ENCODE peak calls at places on chromosomes 7 and 10, in eight cellular contexts. N is astrocyte, J is HFF-Myc, P is OCI-LY7, U is H1, B is PC-9, S is astrocyte of the spinal cord, V is psoas muscle. A is an unnamed sample.

GRCh38 chr10:112525215-112525614 is 78.2 kb downstream of the VTI1A start:
- DNase-seq in N (peak; percentile 7), J (no peak), P (no peak), U (no peak), B (no peak), S (no peak), V (no peak), A (no peak)

GRCh38 chr10:95508730-95509129 is 52.4 kb downstream of the SORBS1 start:
- DNase-seq in N (peak; percentile 89), J (no peak), P (no peak), U (no peak), B (no peak), S (peak; percentile 28), V (no peak), A (no peak)

GRCh38 chr10:91164520-91165065 is 55.9 kb upstream of the PCGF5 start:
- DNase-seq in N (peak; percentile 12), J (no peak), P (no peak), U (no peak), B (no peak), S (peak; percentile 22), V (no peak), A (no peak)

GRCh38 chr7:135929692-135930091 is 47.5 kb downstream of the MTPN start:
- DNase-seq in N (no peak), J (no peak), P (no peak), U (no peak), B (no peak), S (no peak), V (no peak), A (no peak)

GRCh38 chr7:17910377-17910776 is 29.9 kb downstream of the SNX13 start:
- DNase-seq in N (no peak), J (peak; percentile 7), P (no peak), U (no peak), B (no peak), S (no peak), V (no peak), A (no peak)

GRCh38 chr10:117736655-117737054 is 194.1 kb downstream of the EMX2 start:
- DNase-seq in N (no peak), J (no peak), P (no peak), U (no peak), B (no peak), S (no peak), V (no peak), A (no peak)

GRCh38 chr7:33814958-33815735 is 90.2 kb upstream of the BMPER start:
- DNase-seq in N (no peak), J (no peak), P (no peak), U (no peak), B (no peak), S (no peak), V (peak; percentile 56), A (no peak)

GRCh38 chr10:93608421-93608820 is 3.9 kb upstream of the PDE6C start:
- DNase-seq in N (no peak), J (no peak), P (no peak), U (no peak), B (no peak), S (no peak), V (no peak), A (no peak)

GRCh38 chr7:122790132-122790531 is 87.4 kb upstream of the RNF148 start:
- DNase-seq in N (no peak), J (no peak), P (no peak), U (no peak), B (no peak), S (no peak), V (no peak), A (no peak)

GRCh38 chr7:36260481-36260880 is 107.4 kb downstream of the EEPD1 start:
- DNase-seq in N (no peak), J (no peak), P (no peak), U (no peak), B (no peak), S (no peak), V (no peak), A (no peak)

GRCh38 chr10:104034401-104035053 is 51.2 kb downstream of the COL17A1 start:
- DNase-seq in N (no peak), J (no peak), P (no peak), U (peak; percentile 46), B (no peak), S (no peak), V (no peak), A (no peak)

GRCh38 chr10:102297132-102297531 is 51.8 kb downstream of the GBF1 start:
- DNase-seq in N (no peak), J (no peak), P (no peak), U (no peak), B (no peak), S (no peak), V (no peak), A (no peak)

DNA sequence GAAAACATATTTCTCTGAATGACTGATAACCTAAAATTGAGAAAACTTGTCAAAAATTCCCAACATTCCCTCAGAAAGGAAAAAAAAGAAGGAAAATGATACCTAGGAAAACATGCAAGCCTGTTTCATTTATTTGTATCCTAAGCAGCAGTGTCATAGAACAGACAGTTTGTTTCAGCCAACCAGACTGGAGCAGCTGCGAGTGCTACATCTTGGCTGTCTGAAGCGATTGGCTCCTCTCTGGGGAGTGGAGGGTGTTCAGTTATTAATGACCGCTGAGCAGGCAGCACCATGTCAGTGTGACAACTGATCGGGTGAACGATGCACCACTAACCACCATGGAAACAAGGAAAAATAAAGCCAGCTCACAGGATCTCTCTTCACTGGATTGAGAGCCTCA is at the start of gene LRRN3:
- DNase-seq in N (peak; percentile 64), J (no peak), P (no peak), U (no peak), B (no peak), S (peak; percentile 60), V (peak; percentile 58), A (no peak)
- H3K4me3 ChIP-seq in N (peak within 1 kb of the TSS; percentile 51), J (peak within 1 kb of the TSS; percentile 21), P (no peak within 1 kb of the TSS), U (no peak within 1 kb of the TSS), B (no peak within 1 kb of the TSS), S (peak within 1 kb of the TSS; percentile 48), V (peak within 1 kb of the TSS; percentile 60), A (peak within 1 kb of the TSS; percentile 3)

GRCh38 chr7:64046041-64046389 is 781 bp downstream of the ZNF727 start:
- DNase-seq in N (no peak), J (no peak), P (no peak), U (no peak), B (no peak), S (no peak), V (no peak), A (no peak)

GRCh38 chr7:64045301-64046040 is at the start of gene ZNF727:
- DNase-seq in N (no peak), J (no peak), P (no peak), U (no peak), B (no peak), S (no peak), V (peak; percentile 83), A (peak; percentile 58)
- H3K4me3 ChIP-seq in N (no peak within 1 kb of the TSS), J (no peak within 1 kb of the TSS), P (no peak within 1 kb of the TSS), U (no peak within 1 kb of the TSS), B (no peak within 1 kb of the TSS), S (no peak within 1 kb of the TSS), V (peak within 1 kb of the TSS; percentile 73), A (peak within 1 kb of the TSS; percentile 43)

GRCh38 chr7:31133497-31133896 is 81.4 kb downstream of the ADCYAP1R1 start:
- DNase-seq in N (no peak), J (no peak), P (no peak), U (no peak), B (no peak), S (no peak), V (no peak), A (no peak)

GRCh38 chr7:31137234-31137633 is 85.1 kb downstream of the ADCYAP1R1 start:
- DNase-seq in N (no peak), J (no peak), P (no peak), U (no peak), B (no peak), S (no peak), V (no peak), A (no peak)

GRCh38 chr7:31129067-31129466 is 77.0 kb downstream of the ADCYAP1R1 start:
- DNase-seq in N (no peak), J (no peak), P (no peak), U (peak; percentile 48), B (no peak), S (no peak), V (no peak), A (no peak)

DNA sequence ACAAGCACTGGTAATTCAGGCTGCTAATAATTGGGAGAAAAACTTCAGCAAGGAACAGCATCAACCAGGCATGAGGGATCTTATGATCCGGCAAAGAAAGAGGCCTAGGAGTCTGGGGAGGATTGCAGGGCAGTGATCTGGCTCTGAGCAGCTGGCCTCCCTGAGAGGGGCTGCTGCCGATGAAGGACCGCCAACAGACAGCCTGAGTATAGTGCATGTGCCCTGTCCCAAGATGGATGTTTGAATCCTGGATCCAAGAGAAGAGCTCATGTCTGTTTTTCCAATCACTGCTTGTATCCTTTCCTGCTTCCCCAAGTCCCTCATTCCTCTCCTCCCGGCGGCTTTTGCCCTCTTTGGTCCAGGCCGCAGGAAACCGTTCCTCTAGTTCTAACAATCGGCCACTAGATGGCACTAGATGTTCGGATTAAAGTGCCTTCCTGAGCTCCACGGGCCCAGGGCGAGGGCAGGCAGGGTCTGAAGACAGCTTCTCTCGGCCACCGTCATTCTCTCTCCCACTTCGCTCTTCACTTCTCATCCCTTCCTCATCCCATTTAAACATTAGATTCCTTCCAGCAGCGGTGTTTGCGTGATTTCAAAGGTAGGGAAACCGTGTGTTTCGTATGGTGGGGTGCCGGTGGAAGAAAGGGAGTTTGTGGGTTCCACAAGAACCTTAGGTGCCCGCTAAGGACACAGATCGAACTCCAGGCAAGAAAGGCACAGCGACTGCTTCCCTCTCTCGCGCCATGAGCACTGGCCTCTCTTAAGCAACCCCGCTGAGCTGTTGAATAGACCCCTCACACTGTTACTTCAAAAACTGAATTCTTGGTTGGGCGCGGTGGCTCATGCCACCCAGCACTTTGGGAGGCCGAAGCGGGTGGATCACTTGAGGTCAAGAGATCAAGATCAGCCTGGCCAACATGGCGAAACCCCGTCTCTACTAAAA is 82.4 kb downstream of the ADCYAP1R1 start:
- DNase-seq in N (peak; percentile 32), J (peak; percentile 54), P (peak; percentile 73), U (peak; percentile 84), B (peak; percentile 61), S (peak; percentile 67), V (peak; percentile 71), A (peak; percentile 64)
- H3K4me3 ChIP-seq in N (no peak overlapping the region), J (no peak overlapping the region), P (no peak overlapping the region), U (no peak overlapping the region), B (no peak overlapping the region), S (no peak overlapping the region), V (no peak overlapping the region), A (no peak overlapping the region)

GRCh38 chr7:50858528-50859245 is 76.0 kb upstream of the GRB10 start:
- DNase-seq in N (no peak), J (no peak), P (no peak), U (peak; percentile 10), B (no peak), S (no peak), V (no peak), A (no peak)
- H3K4me3 ChIP-seq in N (no peak overlapping the region), J (no peak overlapping the region), P (no peak overlapping the region), U (no peak overlapping the region), B (no peak overlapping the region), S (no peak overlapping the region), V (no peak overlapping the region), A (no peak overlapping the region)

GRCh38 chr7:137343483-137343841 is at the start of gene PTN:
- DNase-seq in N (peak; percentile 77), J (peak; percentile 37), P (no peak), U (peak; percentile 73), B (peak; percentile 56), S (peak; percentile 67), V (no peak), A (peak; percentile 14)
- H3K4me3 ChIP-seq in N (peak within 1 kb of the TSS; percentile 70), J (peak within 1 kb of the TSS; percentile 49), P (no peak within 1 kb of the TSS), U (peak within 1 kb of the TSS; percentile 74), B (no peak within 1 kb of the TSS), S (peak within 1 kb of the TSS; percentile 62), V (peak within 1 kb of the TSS; percentile 28), A (peak within 1 kb of the TSS; percentile 30)